ENCODE peak calls at places on chromosome 20, in four cellular contexts. B is amniotic stem cell; F is body of pancreas; N is activated CD4-positive, CD25-positive, alpha-beta regulatory T cell treated with anti-CD3 and anti-CD28 coated beads, Interleukin-2, amount 50 U/mL, for 16 hours. H is an unnamed sample.

GRCh38 chr20:56974499-56975250 is 291.8 kb downstream of the BMP7 start:
- DNase-seq in B (peak), F (peak), N (no peak), H (peak)

GRCh38 chr20:5100684-5101347 is 18.9 kb downstream of the PCNA start:
- DNase-seq in B (peak), F (peak), N (peak), H (peak)

GRCh38 chr20:38728237-38728761 is 4.0 kb downstream of the SLC32A1 start:
- DNase-seq in B (no peak), F (no peak), N (no peak), H (no peak)

GRCh38 chr20:59810376-59811187 is 122.9 kb downstream of the SYCP2 start:
- DNase-seq in B (no peak), F (no peak), N (no peak), H (no peak)

GRCh38 chr20:33007376-33008335 is at the start of gene BPIFB2:
- DNase-seq in B (no peak), F (no peak), N (no peak), H (no peak)

GRCh38 chr20:11651138-11651537 is 266.6 kb upstream of the BTBD3 start:
- DNase-seq in B (no peak), F (no peak), N (no peak), H (no peak)

GRCh38 chr20:50354690-50355592 is 155.2 kb upstream of the PTPN1 start:
- DNase-seq in B (no peak), F (no peak), N (no peak), H (no peak)

GRCh38 chr20:49641683-49642649 is 71.7 kb downstream of the B4GALT5 start:
- DNase-seq in B (no peak), F (peak), N (no peak), H (no peak)

GRCh38 chr20:8454137-8454712 is 322.2 kb downstream of the PLCB1 start:
- DNase-seq in B (peak), F (no peak), N (no peak), H (peak)

GRCh38 chr20:63951398-63952209 is 4.6 kb downstream of the UCKL1 start:
- DNase-seq in B (no peak), F (no peak), N (no peak), H (no peak)

GRCh38 chr20:60352017-60352416 is 393.8 kb downstream of the CDH26 start:
- DNase-seq in B (no peak), F (no peak), N (no peak), H (no peak)

GRCh38 chr20:58891076-58891685 is 38.7 kb downstream of the GNAS start:
- DNase-seq in B (peak), F (peak), N (peak), H (peak)

GRCh38 chr20:45495438-45495985 is 19.9 kb downstream of the SPINT3 start:
- DNase-seq in B (no peak), F (no peak), N (no peak), H (peak)

GRCh38 chr20:60851826-60852704 is 400.0 kb upstream of the CDH4 start:
- DNase-seq in B (no peak), F (peak), N (no peak), H (peak)

GRCh38 chr20:17427646-17428045 is 103.5 kb downstream of the BFSP1 start:
- DNase-seq in B (no peak), F (no peak), N (no peak), H (no peak)

GRCh38 chr20:23386304-23387117 is 24.5 kb downstream of the GZF1 start:
- DNase-seq in B (no peak), F (no peak), N (no peak), H (no peak)

GRCh38 chr20:9241232-9241692 is 172.4 kb downstream of the PLCB4 start:
- DNase-seq in B (no peak), F (no peak), N (no peak), H (peak)

GRCh38 chr20:5410450-5410849 is 93.7 kb upstream of the PROKR2 start:
- DNase-seq in B (no peak), F (no peak), N (no peak), H (no peak)

GRCh38 chr20:37145014-37145413 is 34.1 kb upstream of the RPN2 start:
- DNase-seq in B (no peak), F (no peak), N (no peak), H (no peak)

GRCh38 chr20:32052792-32053362 is 835 bp downstream of the HCK start:
- DNase-seq in B (no peak), F (no peak), N (no peak), H (no peak)

H was measured in fibroblast of mammary gland.